ENCODE peak calls at places on chromosomes 2 and 18, in six cellular contexts. W is fibroblast of lung, Q is HCT116, I is neural progenitor cell, Y is H1, X is GM23338. B is an unnamed sample.
A peak's percentile ranks its signal among the peaks of the same experiment; 100 is the strongest.

GRCh38 chr2:190596998-190597397 is 51.9 kb upstream of the NAB1 start:
- DNase-seq in Q (no peak), Y (no peak), X (no peak), W (no peak), I (no peak), B (no peak)

GRCh38 chr2:110167326-110167955 is 37.4 kb downstream of the NPHP1 start:
- DNase-seq in X (peak; percentile 58), W (no peak), Q (no peak), I (no peak), Y (no peak), B (no peak)

GRCh38 chr18:23066504-23067039 is 68.7 kb upstream of the CABLES1 start:
- DNase-seq in X (no peak), Q (no peak), W (no peak), I (no peak), Y (no peak), B (no peak)

GRCh38 chr2:238467772-238468171 is 41.0 kb downstream of the ASB1 start:
- DNase-seq in Q (no peak), Y (no peak), I (no peak), X (no peak), W (peak; percentile 4), B (no peak)

GRCh38 chr2:95158441-95158840 is 1.2 kb downstream of the ZNF514 start:
- DNase-seq in Q (no peak), I (no peak), Y (no peak), X (peak; percentile 1), W (no peak), B (no peak)

GRCh38 chr2:128792476-128793054 is 473.9 kb upstream of the HS6ST1 start:
- DNase-seq in X (no peak), Y (peak; percentile 16), Q (no peak), I (no peak), W (no peak), B (no peak)

GRCh38 chr2:157376041-157376440 is 50.4 kb upstream of the ERMN start:
- DNase-seq in X (no peak), W (no peak), Y (no peak), Q (no peak), I (no peak), B (no peak)

GRCh38 chr2:45055261-45055660 is 46.0 kb upstream of the SIX2 start:
- DNase-seq in Q (no peak), I (no peak), X (no peak), W (no peak), Y (no peak), B (no peak)

GRCh38 chr18:57976230-57976773 is 67.7 kb upstream of the NEDD4L start:
- DNase-seq in X (no peak), Q (no peak), W (no peak), Y (no peak), I (no peak), B (no peak)

GRCh38 chr2:236706288-236706687 is 136.7 kb downstream of the ACKR3 start:
- DNase-seq in Q (no peak), X (no peak), I (no peak), W (no peak), Y (no peak), B (no peak)

GRCh38 chr2:37011126-37011525 is 44.8 kb upstream of the STRN start:
- DNase-seq in Y (no peak), I (no peak), X (peak; percentile 37), W (no peak), Q (no peak), B (no peak)

GRCh38 chr2:127355407-127356008 is 32.3 kb downstream of the MAP3K2 start:
- DNase-seq in X (peak; percentile 75), Y (no peak), I (peak; percentile 18), W (peak; percentile 21), Q (peak; percentile 27), B (no peak)

DNA sequence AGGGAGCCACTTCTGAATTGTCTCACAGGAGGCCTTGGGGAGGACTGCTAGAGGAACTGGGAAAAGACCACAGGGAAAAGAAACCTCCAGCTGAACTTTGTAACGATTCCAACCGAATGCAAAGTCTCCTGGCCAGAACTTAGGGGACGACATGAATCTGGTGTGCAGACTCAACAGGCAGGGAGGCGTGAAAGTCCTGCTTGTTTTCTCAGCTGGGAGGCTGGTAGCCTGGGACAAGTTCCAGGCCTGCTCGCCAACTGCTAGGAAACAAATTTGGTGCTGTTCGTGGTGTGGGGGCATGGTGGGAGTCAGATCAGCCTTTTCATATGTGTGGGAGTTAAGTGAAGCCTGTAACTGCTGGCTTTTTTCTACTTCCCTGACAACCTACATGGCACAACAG is 644.6 kb upstream of the CNTNAP5 start:
- DNase-seq in X (no peak), Q (no peak), W (no peak), I (no peak), Y (no peak), B (no peak)
- TF ChIP-seq EZH2 in X (no peak), Q (no peak), W (no peak), I (no peak), Y (no peak), B (no peak)

DNA sequence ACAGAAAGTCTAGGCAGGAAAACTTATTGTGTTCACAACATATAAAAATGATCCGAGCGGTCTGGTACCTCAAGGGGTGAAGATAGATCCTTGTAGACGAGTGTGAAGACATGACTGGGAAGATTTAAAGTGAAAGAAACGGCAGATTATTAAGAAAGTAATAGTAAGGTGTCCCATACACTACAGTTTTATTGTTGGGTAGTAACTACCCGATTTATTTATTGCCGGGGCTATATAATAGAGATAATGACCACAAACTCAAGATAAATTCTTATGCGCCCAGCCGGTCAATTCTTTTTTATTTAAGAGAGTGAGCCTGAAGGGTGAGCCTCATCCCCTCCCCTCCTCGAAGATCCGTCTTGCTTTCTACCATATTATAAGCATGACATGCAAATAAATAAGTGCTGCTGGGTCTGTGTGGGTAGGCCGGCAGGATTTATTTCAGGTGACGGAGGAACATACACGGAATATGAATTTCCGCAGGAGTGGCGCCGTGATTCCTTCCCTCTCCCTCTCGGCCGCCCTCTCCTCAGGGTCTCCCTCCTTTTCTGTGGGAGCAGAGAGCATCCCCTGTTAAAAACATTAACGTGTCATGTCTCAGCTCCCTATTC is 147.5 kb downstream of the MEIS1 start:
- DNase-seq in Y (no peak), I (no peak), X (peak; percentile 27), Q (no peak), W (peak; percentile 62), B (no peak)
- TF ChIP-seq EZH2 in Y (no peak), I (peak; percentile 61), X (peak; percentile 23), Q (no peak), W (no peak), B (no peak)

GRCh38 chr2:70767699-70768584 is at the start of gene ADD2:
- DNase-seq in I (peak; percentile 93), X (peak; percentile 83), Y (peak; percentile 80), W (peak; percentile 12), Q (no peak), B (peak; percentile 64)

GRCh38 chr2:70769450-70769849 is 1.4 kb upstream of the ADD2 start:
- DNase-seq in W (no peak), I (no peak), Q (no peak), X (no peak), Y (no peak), B (no peak)

GRCh38 chr2:70767094-70767698 is 804 bp downstream of the ADD2 start:
- DNase-seq in Y (peak; percentile 80), Q (no peak), X (peak; percentile 82), W (no peak), I (peak; percentile 71), B (peak; percentile 12)

GRCh38 chr2:70766357-70767093 is 1.5 kb downstream of the ADD2 start:
- DNase-seq in W (no peak), Y (no peak), Q (no peak), I (no peak), X (no peak), B (no peak)

GRCh38 chr2:70768585-70769085 is 635 bp upstream of the ADD2 start:
- DNase-seq in I (no peak), Q (no peak), W (no peak), Y (no peak), X (peak; percentile 32), B (no peak)
- TF ChIP-seq EZH2 in I (no peak), Q (no peak), W (no peak), Y (no peak), X (no peak), B (no peak)

GRCh38 chr2:38076250-38076709 is 329 bp upstream of the CYP1B1 start:
- DNase-seq in Y (peak; percentile 87), Q (peak; percentile 61), X (peak; percentile 95), W (peak; percentile 89), I (peak; percentile 92), B (peak; percentile 88)
- TF ChIP-seq EZH2 in Y (no peak), Q (no peak), X (no peak), W (no peak), I (no peak), B (no peak)

DNA sequence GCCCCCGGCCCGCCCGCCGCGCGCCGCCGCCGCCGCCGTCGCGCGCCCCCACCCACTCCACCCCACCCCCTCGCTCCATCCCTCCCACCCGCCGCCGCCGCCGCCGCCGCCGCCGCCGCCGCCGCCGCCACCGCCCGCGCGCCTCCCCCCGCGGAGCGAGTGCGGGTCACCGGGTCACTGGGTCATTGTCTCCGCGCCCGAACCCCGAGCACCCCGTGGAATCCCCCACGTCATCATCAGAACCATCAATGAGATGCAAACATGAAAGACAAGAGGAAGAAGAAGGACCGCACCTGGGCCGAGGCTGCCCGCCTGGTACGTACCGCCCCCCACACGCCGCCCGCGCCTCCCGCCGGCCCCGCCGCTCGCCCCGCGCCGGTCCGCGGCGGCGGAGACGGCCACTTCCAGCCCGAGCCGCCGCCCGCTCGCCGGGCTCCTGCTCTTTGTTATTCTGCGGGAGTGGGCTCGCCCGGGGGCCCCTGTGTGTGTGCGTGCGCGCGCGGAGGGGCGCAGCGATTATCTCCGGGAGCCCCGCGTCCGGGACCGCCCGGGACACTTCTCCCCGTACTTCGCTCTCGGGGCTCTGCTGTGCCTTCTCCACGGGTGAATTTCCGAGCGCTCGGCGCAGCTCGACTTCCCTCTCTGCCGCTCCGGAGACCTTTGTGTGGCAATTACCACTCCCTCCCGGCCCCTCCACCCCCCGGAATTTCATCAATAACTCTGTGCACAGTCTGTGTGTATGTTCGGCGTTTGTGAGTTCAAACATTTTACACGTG is 540 bp downstream of the ASXL3 start:
- DNase-seq in I (peak; percentile 72), Q (no peak), X (peak; percentile 47), W (no peak), Y (peak; percentile 58), B (peak; percentile 58)
- TF ChIP-seq EZH2 in I (peak; percentile 17), Q (no peak), X (peak; percentile 44), W (no peak), Y (no peak), B (no peak)

GRCh38 chr2:10720983-10721343 is 467 bp upstream of the ATP6V1C2 start:
- DNase-seq in W (no peak), Y (no peak), I (no peak), Q (no peak), X (peak; percentile 45), B (no peak)

GRCh38 chr2:10721344-10722251 is at the start of gene ATP6V1C2:
- DNase-seq in Y (peak; percentile 78), Q (no peak), X (peak; percentile 85), I (peak; percentile 91), W (no peak), B (peak; percentile 65)

GRCh38 chr2:10720306-10720705 is 1.1 kb upstream of the ATP6V1C2 start:
- DNase-seq in Q (no peak), W (no peak), Y (no peak), I (no peak), X (no peak), B (no peak)

GRCh38 chr2:10717630-10718029 is 3.8 kb upstream of the ATP6V1C2 start:
- DNase-seq in W (peak; percentile 51), Y (no peak), I (no peak), X (no peak), Q (no peak), B (no peak)

GRCh38 chr2:10722252-10722825 is 909 bp downstream of the ATP6V1C2 start:
- DNase-seq in W (no peak), I (peak; percentile 4), Y (no peak), Q (no peak), X (no peak), B (no peak)
- TF ChIP-seq EZH2 in W (peak; percentile 30), I (peak; percentile 17), Y (peak; percentile 56), Q (no peak), X (peak; percentile 21), B (peak; percentile 58)